ENCODE peak calls at places on chromosomes 3 and 15, in nine cellular contexts. One of them, this sample, is unnamed.

GRCh38 chr3:33942483-33943150 is 144.2 kb downstream of the PDCD6IP start:
- DNase-seq in tibial artery: no peak
- DNase-seq in H1: no peak
- DNase-seq in fibroblast of lung: no peak
- DNase-seq in psoas muscle: no peak
- DNase-seq in heart left ventricle: no peak
- DNase-seq in OCI-LY7: no peak
- DNase-seq in SK-N-SH: no peak
- DNase-seq in thoracic aorta: no peak
- DNase-seq in this sample: no peak

GRCh38 chr3:130378677-130379191 is 33.3 kb downstream of the COL6A5 start:
- DNase-seq in thoracic aorta: no peak
- DNase-seq in H1: no peak
- DNase-seq in heart left ventricle: no peak
- DNase-seq in SK-N-SH: no peak
- DNase-seq in OCI-LY7: no peak
- DNase-seq in fibroblast of lung: no peak
- DNase-seq in psoas muscle: no peak
- DNase-seq in tibial artery: no peak
- DNase-seq in this sample: no peak

GRCh38 chr15:29059871-29060640 is 174.3 kb downstream of the APBA2 start:
- DNase-seq in OCI-LY7: no peak
- DNase-seq in H1: no peak
- DNase-seq in fibroblast of lung: no peak
- DNase-seq in tibial artery: no peak
- DNase-seq in heart left ventricle: no peak
- DNase-seq in psoas muscle: no peak
- DNase-seq in SK-N-SH: no peak
- DNase-seq in thoracic aorta: no peak
- DNase-seq in this sample: no peak

GRCh38 chr3:20924646-20925395 is 738.8 kb upstream of the SGO1 start:
- DNase-seq in H1: no peak
- DNase-seq in psoas muscle: no peak
- DNase-seq in heart left ventricle: no peak
- DNase-seq in SK-N-SH: no peak
- DNase-seq in OCI-LY7: no peak
- DNase-seq in thoracic aorta: no peak
- DNase-seq in tibial artery: no peak
- DNase-seq in fibroblast of lung: no peak
- DNase-seq in this sample: peak

GRCh38 chr15:99502661-99503060 is 63.1 kb upstream of the MEF2A start:
- DNase-seq in SK-N-SH: no peak
- DNase-seq in fibroblast of lung: no peak
- DNase-seq in thoracic aorta: no peak
- DNase-seq in tibial artery: no peak
- DNase-seq in psoas muscle: no peak
- DNase-seq in OCI-LY7: no peak
- DNase-seq in H1: no peak
- DNase-seq in heart left ventricle: no peak
- DNase-seq in this sample: no peak

GRCh38 chr3:95615592-95616310 is 1198.6 kb upstream of the EPHA6 start:
- DNase-seq in SK-N-SH: no peak
- DNase-seq in thoracic aorta: no peak
- DNase-seq in psoas muscle: no peak
- DNase-seq in fibroblast of lung: no peak
- DNase-seq in H1: no peak
- DNase-seq in tibial artery: no peak
- DNase-seq in OCI-LY7: no peak
- DNase-seq in heart left ventricle: no peak
- DNase-seq in this sample: no peak

GRCh38 chr15:48175126-48175525 is 3.0 kb downstream of the MYEF2 start:
- DNase-seq in psoas muscle: no peak
- DNase-seq in tibial artery: no peak
- DNase-seq in OCI-LY7: no peak
- DNase-seq in H1: no peak
- DNase-seq in heart left ventricle: no peak
- DNase-seq in fibroblast of lung: no peak
- DNase-seq in SK-N-SH: no peak
- DNase-seq in thoracic aorta: no peak
- DNase-seq in this sample: no peak

GRCh38 chr15:48021336-48022086 is 99.3 kb upstream of the SLC24A5 start:
- DNase-seq in heart left ventricle: no peak
- DNase-seq in tibial artery: no peak
- DNase-seq in SK-N-SH: no peak
- DNase-seq in psoas muscle: no peak
- DNase-seq in thoracic aorta: no peak
- DNase-seq in OCI-LY7: no peak
- DNase-seq in fibroblast of lung: no peak
- DNase-seq in H1: no peak
- DNase-seq in this sample: no peak

GRCh38 chr3:106825962-106826605 is 551.2 kb upstream of the CCDC54 start:
- DNase-seq in thoracic aorta: no peak
- DNase-seq in fibroblast of lung: peak
- DNase-seq in psoas muscle: no peak
- DNase-seq in H1: no peak
- DNase-seq in tibial artery: no peak
- DNase-seq in OCI-LY7: no peak
- DNase-seq in heart left ventricle: no peak
- DNase-seq in SK-N-SH: no peak
- DNase-seq in this sample: peak

GRCh38 chr3:10738688-10739372 is 77.2 kb upstream of the SLC6A11 start:
- DNase-seq in fibroblast of lung: peak
- DNase-seq in SK-N-SH: peak
- DNase-seq in H1: peak
- DNase-seq in thoracic aorta: peak
- DNase-seq in OCI-LY7: peak
- DNase-seq in psoas muscle: peak
- DNase-seq in tibial artery: peak
- DNase-seq in heart left ventricle: peak
- DNase-seq in this sample: peak

GRCh38 chr15:100831466-100831865 is 48.2 kb upstream of the ALDH1A3 start:
- DNase-seq in tibial artery: no peak
- DNase-seq in thoracic aorta: no peak
- DNase-seq in H1: no peak
- DNase-seq in OCI-LY7: no peak
- DNase-seq in fibroblast of lung: no peak
- DNase-seq in SK-N-SH: no peak
- DNase-seq in psoas muscle: no peak
- DNase-seq in heart left ventricle: no peak
- DNase-seq in this sample: no peak

GRCh38 chr3:116920836-116921596 is 211.4 kb downstream of the TUSC7 start:
- DNase-seq in SK-N-SH: no peak
- DNase-seq in heart left ventricle: no peak
- DNase-seq in tibial artery: no peak
- DNase-seq in psoas muscle: no peak
- DNase-seq in thoracic aorta: no peak
- DNase-seq in H1: no peak
- DNase-seq in fibroblast of lung: peak
- DNase-seq in OCI-LY7: no peak
- DNase-seq in this sample: no peak

GRCh38 chr3:187296915-187297314 is 5.4 kb upstream of the MASP1 start:
- DNase-seq in SK-N-SH: no peak
- DNase-seq in H1: no peak
- DNase-seq in heart left ventricle: no peak
- DNase-seq in psoas muscle: no peak
- DNase-seq in fibroblast of lung: no peak
- DNase-seq in OCI-LY7: no peak
- DNase-seq in tibial artery: no peak
- DNase-seq in thoracic aorta: no peak
- DNase-seq in this sample: no peak

GRCh38 chr3:187296058-187296457 is 4.5 kb upstream of the MASP1 start:
- DNase-seq in OCI-LY7: no peak
- DNase-seq in heart left ventricle: no peak
- DNase-seq in thoracic aorta: no peak
- DNase-seq in tibial artery: no peak
- DNase-seq in fibroblast of lung: no peak
- DNase-seq in H1: no peak
- DNase-seq in psoas muscle: no peak
- DNase-seq in SK-N-SH: no peak
- DNase-seq in this sample: peak

GRCh38 chr3:187293977-187294376 is 2.4 kb upstream of the MASP1 start:
- DNase-seq in psoas muscle: no peak
- DNase-seq in fibroblast of lung: no peak
- DNase-seq in thoracic aorta: no peak
- DNase-seq in H1: no peak
- DNase-seq in heart left ventricle: no peak
- DNase-seq in SK-N-SH: no peak
- DNase-seq in tibial artery: no peak
- DNase-seq in OCI-LY7: no peak
- DNase-seq in this sample: peak

GRCh38 chr3:187293514-187293870 is 2.0 kb upstream of the MASP1 start:
- DNase-seq in thoracic aorta: no peak
- DNase-seq in tibial artery: no peak
- DNase-seq in OCI-LY7: no peak
- DNase-seq in SK-N-SH: no peak
- DNase-seq in heart left ventricle: no peak
- DNase-seq in fibroblast of lung: no peak
- DNase-seq in psoas muscle: no peak
- DNase-seq in H1: no peak
- DNase-seq in this sample: peak

GRCh38 chr3:187295635-187296034 is 4.1 kb upstream of the MASP1 start:
- DNase-seq in H1: no peak
- DNase-seq in psoas muscle: no peak
- DNase-seq in thoracic aorta: no peak
- DNase-seq in tibial artery: no peak
- DNase-seq in fibroblast of lung: peak
- DNase-seq in OCI-LY7: no peak
- DNase-seq in SK-N-SH: no peak
- DNase-seq in heart left ventricle: no peak
- DNase-seq in this sample: no peak
- TF ChIP-seq CTCF in H1: no peak
- TF ChIP-seq CTCF in psoas muscle: no peak
- TF ChIP-seq CTCF in thoracic aorta: no peak
- TF ChIP-seq CTCF in tibial artery: no peak
- TF ChIP-seq CTCF in fibroblast of lung: peak
- TF ChIP-seq CTCF in OCI-LY7: peak
- TF ChIP-seq CTCF in SK-N-SH: no peak
- TF ChIP-seq CTCF in heart left ventricle: peak
- TF ChIP-seq CTCF in this sample: peak

GRCh38 chr15:73964736-73965093 is 27.4 kb downstream of the STOML1 start:
- DNase-seq in psoas muscle: peak
- DNase-seq in heart left ventricle: peak
- DNase-seq in H1: peak
- DNase-seq in tibial artery: peak
- DNase-seq in thoracic aorta: no peak
- DNase-seq in SK-N-SH: peak
- DNase-seq in fibroblast of lung: peak
- DNase-seq in OCI-LY7: peak
- DNase-seq in this sample: peak

GRCh38 chr15:73965094-73965729 is 26.9 kb downstream of the STOML1 start:
- DNase-seq in tibial artery: no peak
- DNase-seq in psoas muscle: no peak
- DNase-seq in fibroblast of lung: no peak
- DNase-seq in thoracic aorta: no peak
- DNase-seq in heart left ventricle: no peak
- DNase-seq in SK-N-SH: no peak
- DNase-seq in OCI-LY7: peak
- DNase-seq in H1: no peak
- DNase-seq in this sample: no peak

GRCh38 chr15:73962409-73962808 is 29.7 kb downstream of the STOML1 start:
- DNase-seq in heart left ventricle: no peak
- DNase-seq in H1: no peak
- DNase-seq in SK-N-SH: no peak
- DNase-seq in OCI-LY7: no peak
- DNase-seq in tibial artery: no peak
- DNase-seq in fibroblast of lung: no peak
- DNase-seq in thoracic aorta: no peak
- DNase-seq in psoas muscle: no peak
- DNase-seq in this sample: peak

GRCh38 chr15:73968461-73968860 is 23.6 kb downstream of the STOML1 start:
- DNase-seq in psoas muscle: no peak
- DNase-seq in tibial artery: no peak
- DNase-seq in H1: no peak
- DNase-seq in thoracic aorta: no peak
- DNase-seq in SK-N-SH: no peak
- DNase-seq in fibroblast of lung: no peak
- DNase-seq in OCI-LY7: no peak
- DNase-seq in heart left ventricle: no peak
- DNase-seq in this sample: no peak

DNA sequence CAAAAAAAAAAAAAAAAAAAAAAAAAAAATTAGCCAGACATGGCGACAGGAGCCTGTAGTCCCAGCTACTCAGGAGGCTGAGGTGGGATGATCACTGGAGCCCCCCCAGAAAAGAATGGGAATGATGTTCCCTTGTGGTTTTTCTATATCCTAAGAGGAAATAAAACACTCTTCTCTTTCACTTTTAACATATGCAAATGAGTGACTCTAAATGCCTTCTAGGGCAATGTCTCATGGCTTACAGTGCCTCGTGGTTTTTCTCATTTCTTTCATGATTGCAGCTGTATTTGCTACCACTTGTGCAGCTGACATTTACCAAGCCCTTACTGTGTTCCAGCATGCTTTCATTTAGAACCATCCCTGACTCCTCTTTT is 26.4 kb downstream of the STOML1 start:
- DNase-seq in psoas muscle: no peak
- DNase-seq in OCI-LY7: peak
- DNase-seq in heart left ventricle: no peak
- DNase-seq in tibial artery: no peak
- DNase-seq in thoracic aorta: no peak
- DNase-seq in fibroblast of lung: peak
- DNase-seq in H1: no peak
- DNase-seq in SK-N-SH: no peak
- DNase-seq in this sample: peak
- H3K4me3 ChIP-seq in psoas muscle: no peak
- H3K4me3 ChIP-seq in OCI-LY7: no peak
- H3K4me3 ChIP-seq in heart left ventricle: no peak
- H3K4me3 ChIP-seq in tibial artery: no peak
- H3K4me3 ChIP-seq in thoracic aorta: no peak
- H3K4me3 ChIP-seq in fibroblast of lung: no peak
- H3K4me3 ChIP-seq in H1: no peak
- H3K4me3 ChIP-seq in SK-N-SH: no peak
- H3K4me3 ChIP-seq in this sample: no peak

DNA sequence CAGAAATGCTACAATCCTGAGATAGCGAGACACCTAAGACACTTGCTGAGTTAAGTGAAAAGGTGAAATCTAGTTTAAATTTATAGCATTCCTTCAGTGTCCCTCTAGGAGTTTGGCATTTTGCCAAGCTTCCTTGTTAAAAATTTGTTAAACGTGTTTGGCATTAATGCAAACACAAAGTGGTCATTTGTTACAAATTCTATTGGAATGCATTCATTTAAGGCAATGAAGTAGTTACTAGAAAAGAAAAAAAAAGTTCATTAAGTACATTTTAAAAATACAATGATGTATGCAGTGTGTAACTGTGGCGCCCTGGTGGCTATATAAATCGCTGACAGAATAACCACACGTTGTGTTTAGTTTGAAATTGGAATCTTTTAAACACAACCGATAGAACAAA is 31.3 kb upstream of the WNT5A start:
- DNase-seq in SK-N-SH: no peak
- DNase-seq in psoas muscle: no peak
- DNase-seq in OCI-LY7: no peak
- DNase-seq in H1: no peak
- DNase-seq in heart left ventricle: no peak
- DNase-seq in fibroblast of lung: peak
- DNase-seq in thoracic aorta: no peak
- DNase-seq in tibial artery: no peak
- DNase-seq in this sample: peak
- TF ChIP-seq CTCF in SK-N-SH: no peak
- TF ChIP-seq CTCF in psoas muscle: no peak
- TF ChIP-seq CTCF in OCI-LY7: no peak
- TF ChIP-seq CTCF in H1: no peak
- TF ChIP-seq CTCF in heart left ventricle: no peak
- TF ChIP-seq CTCF in fibroblast of lung: no peak
- TF ChIP-seq CTCF in thoracic aorta: no peak
- TF ChIP-seq CTCF in tibial artery: no peak
- TF ChIP-seq CTCF in this sample: no peak

GRCh38 chr15:33194704-33195261 is at the start of gene FMN1:
- DNase-seq in fibroblast of lung: peak
- DNase-seq in H1: peak
- DNase-seq in SK-N-SH: peak
- DNase-seq in psoas muscle: peak
- DNase-seq in thoracic aorta: peak
- DNase-seq in heart left ventricle: peak
- DNase-seq in OCI-LY7: peak
- DNase-seq in tibial artery: peak
- DNase-seq in this sample: peak
- H3K4me3 ChIP-seq in fibroblast of lung: peak
- H3K4me3 ChIP-seq in H1: peak
- H3K4me3 ChIP-seq in SK-N-SH: peak
- H3K4me3 ChIP-seq in psoas muscle: peak
- H3K4me3 ChIP-seq in thoracic aorta: peak
- H3K4me3 ChIP-seq in heart left ventricle: peak
- H3K4me3 ChIP-seq in OCI-LY7: peak
- H3K4me3 ChIP-seq in tibial artery: peak
- H3K4me3 ChIP-seq in this sample: peak